ENCODE peak calls at places on chromosomes 6 and 20, in seven cellular contexts. U is activated T-cell treated with anti-CD3 and anti-CD28 coated beads, Interleukin-2, amount 50 U/mL, for 1 hour; N is NCI-H1694 treated with DMSO at 0.1 percent for 48 hours; W is OCI-LY7; K is T-helper 1 cell; F is GM23248; C is kidney glomerular epithelial cell. M is an unnamed sample.

GRCh38 chr6:134077301-134077700 is 24.9 kb upstream of the SLC2A12 start:
- DNase-seq in W (no peak), U (no peak), F (peak), C (peak), K (no peak), N (no peak), M (peak)

GRCh38 chr6:167524261-167524660 is 199.4 kb downstream of the TTLL2 start:
- DNase-seq in N (no peak), U (no peak), K (no peak), F (no peak), C (no peak), W (no peak), M (no peak)

GRCh38 chr20:1242530-1242929 is 16.7 kb downstream of the RAD21L1 start:
- DNase-seq in K (no peak), U (no peak), W (no peak), F (peak), C (peak), N (no peak), M (peak)

GRCh38 chr20:20443509-20443908 is 75.6 kb downstream of the INSM1 start:
- DNase-seq in F (no peak), C (no peak), W (no peak), N (no peak), K (no peak), U (no peak), M (no peak)

GRCh38 chr6:84853901-84854300 is 89.5 kb upstream of the TBX18 start:
- DNase-seq in K (no peak), F (peak), N (no peak), U (no peak), W (no peak), C (no peak), M (no peak)

GRCh38 chr6:170344631-170345576 is 38.3 kb downstream of the FAM120B start:
- DNase-seq in K (no peak), C (peak), W (no peak), N (no peak), F (peak), U (no peak), M (peak)

GRCh38 chr6:28258877-28259777 is at the start of gene NKAPL:
- DNase-seq in U (peak), N (no peak), W (no peak), F (peak), K (peak), C (no peak), M (no peak)

GRCh38 chr6:4932506-4932903 is 71.3 kb downstream of the RPP40 start:
- DNase-seq in K (no peak), U (no peak), N (no peak), F (no peak), C (no peak), W (no peak), M (no peak)

GRCh38 chr20:21941941-21942805 is 236.7 kb downstream of the PAX1 start:
- DNase-seq in K (no peak), F (no peak), C (no peak), W (no peak), U (no peak), N (no peak), M (no peak)

GRCh38 chr20:3248167-3248992 is 9.4 kb upstream of the SLC4A11 start:
- DNase-seq in K (no peak), U (no peak), C (no peak), W (no peak), N (no peak), F (peak), M (no peak)

GRCh38 chr20:60020251-60020650 is 62.0 kb downstream of the CDH26 start:
- DNase-seq in U (no peak), C (no peak), K (no peak), F (no peak), N (no peak), W (no peak), M (no peak)

GRCh38 chr6:168124161-168124560 is 45.1 kb upstream of the FRMD1 start:
- DNase-seq in K (no peak), C (no peak), F (no peak), U (no peak), N (no peak), W (no peak), M (no peak)

GRCh38 chr20:23362392-23363256 is 642 bp downstream of the GZF1 start:
- DNase-seq in F (peak), C (peak), W (peak), K (no peak), N (no peak), U (peak), M (no peak)

GRCh38 chr6:95768539-95768938 is 191.2 kb downstream of the MANEA start:
- DNase-seq in F (no peak), U (no peak), C (no peak), K (no peak), W (no peak), N (no peak), M (no peak)

GRCh38 chr6:121522265-121522664 is 86.8 kb downstream of the GJA1 start:
- DNase-seq in C (peak), F (peak), K (no peak), N (no peak), U (no peak), W (no peak), M (peak)

GRCh38 chr6:25035451-25036435 is 100.0 kb upstream of the RIPOR2 start:
- DNase-seq in W (peak), F (no peak), C (peak), K (no peak), U (no peak), N (no peak), M (peak)

GRCh38 chr6:55869731-55870130 is 5.7 kb downstream of the BMP5 start:
- DNase-seq in U (no peak), F (no peak), N (no peak), W (no peak), C (no peak), K (no peak), M (no peak)